ENCODE peak calls at places on chromosomes 4 and X, in ten cellular contexts. R, D, F, Y, N, I, H, S, L and C are unnamed samples.

GRCh38 chrX:67544281-67544680 is 460 bp downstream of the AR start:
- DNase-seq in N (no peak), R (no peak), I (no peak), F (no peak), L (no peak), H (peak; percentile 17), Y (no peak), S (no peak), D (no peak), C (no peak)

GRCh38 chrX:7500386-7500785 is 342.6 kb upstream of the VCX start:
- DNase-seq in F (no peak), I (no peak), Y (no peak), N (no peak), S (no peak), R (no peak), H (no peak), D (no peak), L (no peak), C (no peak)

GRCh38 chr4:147388016-147388415 is 92.9 kb upstream of the EDNRA start:
- DNase-seq in D (no peak), I (no peak), L (no peak), F (no peak), Y (no peak), S (no peak), H (no peak), N (no peak), R (no peak), C (no peak)

GRCh38 chr4:4534515-4535145 is 7.2 kb downstream of the STX18 start:
- DNase-seq in D (no peak), N (no peak), H (no peak), S (no peak), Y (no peak), I (no peak), L (no peak), R (no peak), F (no peak), C (no peak)

GRCh38 chr4:139902328-139903217 is 237.0 kb downstream of the MGST2 start:
- DNase-seq in I (no peak), F (peak; percentile 49), L (no peak), R (no peak), S (no peak), Y (no peak), N (no peak), D (peak; percentile 37), H (no peak), C (no peak)

GRCh38 chrX:16687514-16687913 is 25.0 kb downstream of the CTPS2 start:
- DNase-seq in H (no peak), S (no peak), L (no peak), F (no peak), R (no peak), N (no peak), I (no peak), Y (no peak), D (no peak), C (no peak)

GRCh38 chr4:107050525-107051135 is 14.5 kb upstream of the DKK2 start:
- DNase-seq in H (no peak), Y (no peak), L (no peak), I (no peak), S (no peak), F (peak; percentile 5), R (no peak), D (no peak), N (peak; percentile 18), C (no peak)

GRCh38 chrX:53279296-53280237 is 1.8 kb downstream of the IQSEC2 start:
- DNase-seq in D (no peak), H (no peak), N (no peak), S (no peak), F (no peak), R (no peak), I (no peak), Y (no peak), L (no peak), C (no peak)

GRCh38 chr4:87442889-87443288 is 20.5 kb downstream of the NUDT9 start:
- DNase-seq in F (no peak), L (no peak), D (no peak), N (no peak), I (no peak), H (no peak), R (no peak), Y (no peak), S (no peak), C (no peak)

GRCh38 chrX:134926864-134927263 is 63.9 kb upstream of the SMIM10 start:
- DNase-seq in R (no peak), F (no peak), L (no peak), H (no peak), Y (no peak), I (no peak), S (no peak), D (no peak), N (no peak), C (no peak)

GRCh38 chrX:1392376-1393130 is 640 bp upstream of the SLC25A6 start:
- DNase-seq in L (no peak), N (peak; percentile 56), I (no peak), R (no peak), H (peak; percentile 79), Y (peak; percentile 83), S (no peak), F (no peak), D (no peak), C (peak; percentile 80)

GRCh38 chrX:37959212-37960021 is 46.9 kb upstream of the SYTL5 start:
- DNase-seq in H (no peak), D (peak; percentile 28), F (peak; percentile 13), N (peak; percentile 1), S (peak; percentile 58), L (no peak), I (no peak), R (peak; percentile 2), Y (no peak), C (no peak)

GRCh38 chr4:157791236-157791635 is 381.6 kb downstream of the GASK1B start:
- DNase-seq in R (no peak), H (no peak), I (no peak), L (no peak), S (no peak), D (no peak), F (no peak), N (no peak), Y (no peak), C (no peak)

GRCh38 chr4:86891785-86892638 is at the start of gene C4orf36:
- DNase-seq in L (no peak), Y (peak; percentile 61), H (peak; percentile 78), N (no peak), F (peak; percentile 49), R (peak; percentile 72), D (peak; percentile 65), S (peak; percentile 25), I (peak; percentile 8), C (peak; percentile 71)

GRCh38 chrX:16836371-16836770 is 33.8 kb downstream of the RBBP7 start:
- DNase-seq in R (peak; percentile 5), F (no peak), L (no peak), N (no peak), S (no peak), H (no peak), I (no peak), Y (no peak), D (no peak), C (no peak)

GRCh38 chr4:145939241-145939640 is 618 bp upstream of the ZNF827 start:
- DNase-seq in L (no peak), H (no peak), F (no peak), Y (no peak), S (no peak), R (no peak), N (no peak), D (no peak), I (no peak), C (no peak)

GRCh38 chr4:16692493-16692892 is 206.0 kb downstream of the LDB2 start:
- DNase-seq in N (peak; percentile 17), D (no peak), R (no peak), H (no peak), Y (no peak), F (no peak), S (no peak), L (no peak), I (no peak), C (no peak)

GRCh38 chr4:158094413-158095110 is 78.3 kb downstream of the GASK1B start:
- DNase-seq in D (no peak), L (no peak), Y (no peak), F (no peak), N (no peak), H (no peak), R (no peak), I (no peak), S (no peak), C (no peak)

GRCh38 chrX:53114864-53115549 is 21.1 kb downstream of the KANTR start:
- DNase-seq in S (no peak), L (no peak), F (no peak), Y (no peak), H (no peak), N (no peak), R (no peak), D (no peak), I (no peak), C (no peak)

GRCh38 chr4:5114911-5115310 is 63.6 kb downstream of the STK32B start:
- DNase-seq in S (no peak), L (no peak), F (no peak), R (no peak), I (no peak), D (no peak), N (no peak), Y (no peak), H (no peak), C (no peak)

GRCh38 chr4:158811704-158812103 is 42.9 kb downstream of the FNIP2 start:
- DNase-seq in D (no peak), S (no peak), F (no peak), L (no peak), I (no peak), R (no peak), N (peak; percentile 75), Y (no peak), H (no peak), C (no peak)

GRCh38 chr4:128371004-128371777 is 83.6 kb upstream of the PGRMC2 start:
- DNase-seq in I (no peak), N (no peak), D (no peak), F (no peak), Y (no peak), S (no peak), L (no peak), R (no peak), H (no peak), C (no peak)

GRCh38 chr4:142815834-142816233 is 30.3 kb downstream of the INPP4B start:
- DNase-seq in S (peak; percentile 1), L (no peak), R (no peak), Y (no peak), D (no peak), I (no peak), N (no peak), H (no peak), F (no peak), C (no peak)

GRCh38 chr4:4859010-4859798 is at the start of gene MSX1:
- DNase-seq in L (no peak), F (peak; percentile 72), H (peak; percentile 86), N (peak; percentile 83), D (peak; percentile 57), R (peak; percentile 78), I (peak; percentile 28), S (peak; percentile 85), Y (peak; percentile 93), C (peak; percentile 94)

GRCh38 chrX:48956728-48957414 is 536 bp downstream of the OTUD5 start:
- DNase-seq in H (peak; percentile 56), F (no peak), Y (no peak), I (peak; percentile 41), N (no peak), S (no peak), D (no peak), R (no peak), L (no peak), C (no peak)

GRCh38 chr4:85147481-85148076 is 181.1 kb upstream of the WDFY3 start:
- DNase-seq in I (no peak), H (no peak), S (peak; percentile 64), Y (peak; percentile 31), L (no peak), N (peak; percentile 93), F (peak; percentile 85), D (peak; percentile 79), R (peak; percentile 65), C (peak; percentile 54)

GRCh38 chr4:19508442-19508841 is 743.3 kb upstream of the SLIT2 start:
- DNase-seq in N (no peak), H (no peak), F (no peak), R (no peak), I (no peak), D (no peak), S (no peak), Y (no peak), L (no peak), C (no peak)

GRCh38 chrX:126994011-126994410 is 174.5 kb downstream of the PRR32 start:
- DNase-seq in H (no peak), L (no peak), F (no peak), D (no peak), Y (no peak), I (no peak), N (no peak), R (no peak), S (no peak), C (no peak)